ENCODE peak calls at places on chromosomes 7 and 10, in six cellular contexts. L is stomach; K is CD8-positive, alpha-beta T cell; B is GM23248; T is HCT116; A is mesenchymal stem cell. O is an unnamed sample. For H3K4me1, the result is how much of the 10 kb centered on the place peaks cover.

GRCh38 chr10:95341716-95342130 is 50.9 kb upstream of the PDLIM1 start:
- DNase-seq in A (peak), B (peak), T (no peak), K (no peak), L (no peak), O (no peak)

GRCh38 chr7:159010951-159011820 is 133.5 kb downstream of the VIPR2 start:
- DNase-seq in K (no peak), T (no peak), A (no peak), B (no peak), L (no peak), O (no peak)

GRCh38 chr10:92074126-92074887 is 150.7 kb downstream of the BTAF1 start:
- DNase-seq in T (peak), B (peak), L (no peak), A (peak), K (no peak), O (no peak)

GRCh38 chr7:81162771-81163525 is 244.1 kb upstream of the SEMA3C start:
- DNase-seq in K (no peak), L (no peak), B (peak), A (peak), T (no peak), O (no peak)

GRCh38 chr7:3159445-3159844 is 115.8 kb upstream of the CARD11 start:
- DNase-seq in L (no peak), A (no peak), T (no peak), K (no peak), B (no peak), O (no peak)

GRCh38 chr7:34759477-34760125 is 101.6 kb downstream of the NPSR1 start:
- DNase-seq in K (no peak), T (peak), B (peak), A (peak), L (no peak), O (no peak)

GRCh38 chr7:155448632-155449007 is 9.3 kb upstream of the EN2 start:
- DNase-seq in K (no peak), A (no peak), B (no peak), T (no peak), L (no peak), O (no peak)

GRCh38 chr10:47260505-47261111 is 39.4 kb upstream of the GDF10 start:
- DNase-seq in K (peak), L (no peak), A (no peak), B (no peak), T (no peak), O (no peak)

GRCh38 chr10:58239561-58240169 is 28.0 kb downstream of the IPMK start:
- DNase-seq in L (no peak), A (no peak), K (no peak), B (peak), T (no peak), O (no peak)

GRCh38 chr10:35413985-35414861 is 77.9 kb downstream of the CCNY start:
- DNase-seq in L (no peak), K (no peak), A (no peak), B (peak), T (no peak), O (no peak)

GRCh38 chr7:51009716-51010496 is 227.2 kb upstream of the GRB10 start:
- DNase-seq in A (no peak), B (peak), T (no peak), L (no peak), K (no peak), O (peak)

GRCh38 chr10:14822879-14823755 is 14.7 kb downstream of the CDNF start:
- DNase-seq in T (peak), L (peak), B (peak), A (peak), K (no peak), O (no peak)

GRCh38 chr7:79736418-79736817 is 283.0 kb upstream of the MAGI2 start:
- DNase-seq in A (no peak), T (no peak), L (no peak), K (no peak), B (no peak), O (no peak)

GRCh38 chr7:157008206-157009169 is 2.0 kb downstream of the MNX1 start:
- DNase-seq in K (no peak), B (no peak), A (no peak), T (no peak), L (no peak), O (no peak)

GRCh38 chr7:112430649-112431048 is 19.6 kb upstream of the IFRD1 start:
- DNase-seq in A (no peak), T (no peak), K (no peak), L (no peak), B (no peak), O (no peak)
- H3K27ac ChIP-seq in A (no peak), T (no peak), K (no peak), L (no peak), B (no peak), O (no peak)

GRCh38 chr7:87511510-87511909 is 36.0 kb upstream of the ABCB4 start:
- DNase-seq in L (no peak), B (no peak), T (no peak), K (no peak), A (no peak), O (no peak)

GRCh38 chr7:87517136-87517805 is 41.8 kb upstream of the ABCB4 start:
- DNase-seq in A (peak), B (peak), L (no peak), K (no peak), T (no peak), O (no peak)

GRCh38 chr7:87510430-87510875 is 35.0 kb upstream of the ABCB4 start:
- DNase-seq in A (no peak), L (no peak), B (peak), K (no peak), T (no peak), O (no peak)

GRCh38 chr7:87518735-87519134 is 43.3 kb upstream of the ABCB4 start:
- DNase-seq in A (no peak), T (no peak), L (no peak), K (no peak), B (no peak), O (no peak)

DNA sequence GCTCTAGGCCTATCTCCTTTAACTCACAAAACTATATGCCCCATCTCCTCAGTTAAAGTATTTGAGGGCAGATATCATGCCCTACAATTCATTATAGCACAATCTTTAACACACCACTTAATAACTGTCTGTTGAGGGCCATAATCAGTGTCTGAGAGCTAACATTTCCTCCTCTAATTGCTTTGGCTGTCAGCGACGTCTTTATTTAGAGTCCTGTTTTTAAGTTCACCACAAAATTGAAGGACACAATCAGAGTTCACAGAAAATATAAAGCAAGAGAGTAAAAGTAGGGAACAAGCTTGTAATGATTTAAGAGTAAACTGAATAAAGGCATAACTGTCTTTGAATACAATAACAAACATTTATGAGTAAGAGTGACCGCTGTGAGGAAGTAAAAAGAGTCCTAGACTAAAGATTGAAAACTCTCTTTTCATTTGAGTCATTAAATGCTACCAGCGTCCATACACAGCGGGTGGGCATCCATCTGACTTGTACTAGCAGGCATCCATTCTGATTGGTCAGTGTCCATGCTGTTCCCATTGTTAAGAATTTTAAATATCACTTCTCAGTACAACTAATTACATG is 38.3 kb upstream of the ABCB4 start:
- DNase-seq in L (no peak), B (no peak), T (no peak), K (no peak), A (no peak), O (no peak)
- H3K4me1 ChIP-seq in L (under half), B (under half), T (under half), K (under half), A (under half), O (under half)

GRCh38 chr7:103793614-103794013 is 195.8 kb downstream of the RELN start:
- DNase-seq in B (no peak), A (no peak), K (no peak), L (no peak), T (no peak), O (no peak)
- H3K27ac ChIP-seq in B (no peak), A (no peak), K (no peak), L (no peak), T (no peak), O (no peak)

GRCh38 chr10:93594518-93594917 is 6.5 kb downstream of the RBP4 start:
- DNase-seq in B (no peak), K (no peak), A (no peak), T (no peak), L (no peak), O (no peak)
- H3K4me1 ChIP-seq in B (under half), K (under half), A (under half), T (under half), L (under half), O (under half)

GRCh38 chr10:88980836-88981235 is 9.8 kb upstream of the FAS start:
- DNase-seq in K (no peak), L (no peak), T (no peak), A (no peak), B (peak), O (no peak)

GRCh38 chr10:88983206-88983605 is 7.4 kb upstream of the FAS start:
- DNase-seq in A (no peak), T (no peak), K (no peak), B (no peak), L (no peak), O (no peak)

GRCh38 chr10:88981435-88981834 is 9.2 kb upstream of the FAS start:
- DNase-seq in B (no peak), K (no peak), A (no peak), T (no peak), L (no peak), O (no peak)

GRCh38 chr10:88983939-88984338 is 6.7 kb upstream of the FAS start:
- DNase-seq in L (no peak), K (no peak), B (no peak), T (no peak), A (no peak), O (no peak)

DNA sequence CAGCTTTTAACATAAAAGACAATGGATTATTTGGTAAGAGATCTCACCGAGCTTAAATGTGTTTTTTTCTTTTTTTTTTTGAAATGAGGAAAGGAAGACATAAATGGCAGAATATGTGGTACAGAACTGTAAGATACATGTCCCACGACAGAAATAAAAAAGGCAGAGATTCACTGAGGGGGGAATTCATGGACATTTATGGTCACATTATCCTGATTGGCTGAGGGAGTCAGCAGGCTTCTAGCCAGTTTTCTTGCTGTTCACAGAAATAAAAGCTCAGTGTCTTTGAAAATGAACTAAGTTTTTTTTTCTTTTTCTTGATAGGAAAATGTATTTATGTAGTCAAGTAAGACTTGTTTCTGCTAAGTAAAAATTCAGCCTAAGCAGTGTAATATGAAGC is 8.2 kb upstream of the FAS start:
- DNase-seq in B (no peak), L (no peak), T (no peak), K (no peak), A (no peak), O (no peak)
- H3K27ac ChIP-seq in B (no peak), L (peak), T (no peak), K (no peak), A (no peak), O (no peak)

GRCh38 chr7:132757778-132758177 is 181.5 kb upstream of the PLXNA4 start:
- DNase-seq in A (no peak), K (no peak), T (no peak), B (no peak), L (no peak), O (no peak)
- H3K4me1 ChIP-seq in A (under half), K (under half), T (under half), B (under half), L (under half), O (under half)

DNA sequence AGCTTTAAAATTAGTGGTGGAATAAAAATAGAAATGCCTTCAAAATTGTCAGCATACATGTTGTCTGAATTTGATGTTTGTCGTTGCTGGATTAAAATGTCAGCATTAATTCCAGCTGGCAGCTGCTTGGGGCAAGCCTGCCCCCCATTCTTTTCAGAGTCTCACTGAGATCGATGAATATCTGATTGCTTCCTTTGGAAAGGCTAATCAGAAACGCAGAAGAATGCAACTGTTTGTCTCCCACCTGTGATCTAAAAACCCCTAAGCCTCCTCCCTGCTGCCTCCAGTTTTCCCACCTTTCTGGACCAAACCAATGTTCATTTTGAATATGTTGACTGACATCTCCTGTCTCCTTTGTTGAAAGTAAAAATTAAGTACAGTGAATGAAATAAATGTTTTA is 27.9 kb upstream of the BNIP3 start:
- DNase-seq in L (no peak), A (no peak), T (no peak), B (no peak), K (no peak), O (no peak)
- H3K27ac ChIP-seq in L (no peak), A (no peak), T (no peak), B (no peak), K (no peak), O (no peak)

GRCh38 chr10:62075414-62075813 is 173.9 kb downstream of the ARID5B start:
- DNase-seq in B (no peak), T (no peak), K (no peak), L (no peak), A (no peak), O (no peak)

GRCh38 chr10:62077330-62078015 is 176.0 kb downstream of the ARID5B start:
- DNase-seq in A (no peak), L (no peak), T (no peak), K (no peak), B (no peak), O (no peak)

GRCh38 chr10:62076872-62077271 is 175.4 kb downstream of the ARID5B start:
- DNase-seq in K (no peak), T (no peak), B (peak), L (no peak), A (peak), O (no peak)

GRCh38 chr10:62073429-62073828 is 171.9 kb downstream of the ARID5B start:
- DNase-seq in T (no peak), L (no peak), A (no peak), K (no peak), B (peak), O (no peak)

DNA sequence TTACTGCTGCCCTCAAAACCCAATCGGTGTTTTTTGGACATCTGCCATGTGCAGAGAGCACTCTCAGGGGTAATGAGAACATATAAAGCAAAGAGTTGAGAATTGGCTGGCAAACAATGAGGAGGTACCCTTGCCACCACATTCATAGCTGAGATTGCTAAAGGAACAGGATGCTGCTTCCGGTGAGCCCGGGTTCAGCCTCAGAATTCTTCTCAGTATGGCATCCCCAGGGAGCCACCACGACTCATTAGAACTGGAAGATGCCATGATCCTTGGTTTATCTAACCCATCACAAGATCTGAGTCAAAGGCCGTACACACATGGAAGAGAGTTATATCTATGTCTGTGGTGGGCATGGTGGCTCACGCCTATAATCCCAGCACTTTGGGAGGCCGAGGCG is 174.4 kb downstream of the ARID5B start:
- DNase-seq in L (no peak), A (no peak), K (no peak), B (peak), T (no peak), O (no peak)
- H3K4me1 ChIP-seq in L (half or more), A (under half), K (under half), B (half or more), T (under half), O (under half)

DNA sequence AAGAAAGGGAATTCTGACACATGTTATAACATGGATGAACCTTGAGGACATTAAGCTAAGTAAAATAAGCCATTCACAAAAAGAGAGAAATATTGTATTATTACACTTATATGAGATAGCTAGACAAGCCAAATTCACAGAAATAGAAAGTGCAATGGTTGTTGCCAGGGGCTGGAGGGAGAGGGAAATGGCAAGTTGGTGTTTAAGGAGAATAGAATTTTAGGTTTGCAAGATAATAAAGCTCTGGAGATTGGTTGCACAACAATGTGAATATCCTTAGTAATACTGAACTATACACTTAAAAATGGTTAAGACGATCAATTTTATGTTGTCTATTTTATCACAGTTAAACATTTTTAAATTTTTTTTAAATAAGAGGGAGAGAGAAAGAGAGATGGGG is 25.0 kb upstream of the ADD3 start:
- DNase-seq in B (no peak), A (no peak), T (no peak), L (no peak), K (no peak), O (no peak)
- H3K27ac ChIP-seq in B (peak), A (no peak), T (no peak), L (peak), K (no peak), O (no peak)

O was measured in lung.